ENCODE peak calls at places on chromosomes 12 and 14, in six cellular contexts. One of them, this sample, is unnamed.
A peak's percentile ranks its signal among the peaks of the same experiment; 100 is the strongest.

GRCh38 chr12:123532808-123533649 is 490 bp downstream of the RILPL1 start:
- DNase-seq in A549: peak; percentile 67
- DNase-seq in HepG2: peak; percentile 27
- DNase-seq in K562: peak; percentile 54
- DNase-seq in endothelial cell of umbilical vein: peak; percentile 65
- DNase-seq in GM12878: no peak
- DNase-seq in this sample: peak; percentile 39

GRCh38 chr12:91948504-91948903 is 197.1 kb downstream of the BTG1 start:
- DNase-seq in K562: peak; percentile 50
- DNase-seq in A549: no peak
- DNase-seq in endothelial cell of umbilical vein: peak; percentile 83
- DNase-seq in HepG2: no peak
- DNase-seq in GM12878: no peak
- DNase-seq in this sample: peak; percentile 26

GRCh38 chr12:66916189-66916588 is 237.3 kb upstream of the GRIP1 start:
- DNase-seq in GM12878: no peak
- DNase-seq in A549: no peak
- DNase-seq in endothelial cell of umbilical vein: no peak
- DNase-seq in K562: no peak
- DNase-seq in HepG2: no peak
- DNase-seq in this sample: no peak

GRCh38 chr12:118763239-118763638 is 218.1 kb upstream of the SRRM4 start:
- DNase-seq in K562: no peak
- DNase-seq in HepG2: no peak
- DNase-seq in GM12878: no peak
- DNase-seq in endothelial cell of umbilical vein: no peak
- DNase-seq in A549: no peak
- DNase-seq in this sample: no peak

GRCh38 chr14:98411154-98411553 is 860.8 kb downstream of the BCL11B start:
- DNase-seq in GM12878: no peak
- DNase-seq in K562: no peak
- DNase-seq in A549: no peak
- DNase-seq in HepG2: no peak
- DNase-seq in endothelial cell of umbilical vein: no peak
- DNase-seq in this sample: no peak

GRCh38 chr14:29741909-29742401 is 185.7 kb downstream of the PRKD1 start:
- DNase-seq in GM12878: no peak
- DNase-seq in HepG2: no peak
- DNase-seq in K562: no peak
- DNase-seq in A549: no peak
- DNase-seq in endothelial cell of umbilical vein: peak; percentile 84
- DNase-seq in this sample: no peak

GRCh38 chr12:121769831-121770301 is 23.6 kb downstream of the RHOF start:
- DNase-seq in GM12878: no peak
- DNase-seq in endothelial cell of umbilical vein: no peak
- DNase-seq in HepG2: peak; percentile 77
- DNase-seq in K562: peak; percentile 67
- DNase-seq in A549: no peak
- DNase-seq in this sample: peak; percentile 85

GRCh38 chr12:78120866-78121590 is 290.3 kb downstream of the NAV3 start:
- DNase-seq in GM12878: no peak
- DNase-seq in HepG2: no peak
- DNase-seq in K562: no peak
- DNase-seq in endothelial cell of umbilical vein: peak; percentile 49
- DNase-seq in A549: peak; percentile 63
- DNase-seq in this sample: peak; percentile 65

GRCh38 chr14:79791055-79791732 is 420.1 kb downstream of the DIO2 start:
- DNase-seq in K562: no peak
- DNase-seq in GM12878: no peak
- DNase-seq in HepG2: no peak
- DNase-seq in A549: no peak
- DNase-seq in endothelial cell of umbilical vein: no peak
- DNase-seq in this sample: no peak

GRCh38 chr14:34794217-34794616 is 79.8 kb upstream of the CFL2 start:
- DNase-seq in K562: no peak
- DNase-seq in HepG2: no peak
- DNase-seq in A549: no peak
- DNase-seq in endothelial cell of umbilical vein: no peak
- DNase-seq in GM12878: no peak
- DNase-seq in this sample: no peak

GRCh38 chr12:106957617-106958016 is 1.9 kb downstream of the TMEM263 start:
- DNase-seq in endothelial cell of umbilical vein: peak; percentile 37
- DNase-seq in A549: no peak
- DNase-seq in HepG2: no peak
- DNase-seq in GM12878: no peak
- DNase-seq in K562: no peak
- DNase-seq in this sample: peak; percentile 11

GRCh38 chr14:61632401-61633195 is 62.7 kb upstream of the HIF1A start:
- DNase-seq in endothelial cell of umbilical vein: no peak
- DNase-seq in A549: no peak
- DNase-seq in HepG2: no peak
- DNase-seq in GM12878: no peak
- DNase-seq in K562: no peak
- DNase-seq in this sample: no peak

GRCh38 chr14:60838601-60839000 is 104.0 kb downstream of the MNAT1 start:
- DNase-seq in endothelial cell of umbilical vein: no peak
- DNase-seq in A549: no peak
- DNase-seq in K562: no peak
- DNase-seq in GM12878: no peak
- DNase-seq in HepG2: no peak
- DNase-seq in this sample: no peak

GRCh38 chr12:84408936-84409335 is 503.7 kb downstream of the SLC6A15 start:
- DNase-seq in K562: no peak
- DNase-seq in HepG2: no peak
- DNase-seq in A549: no peak
- DNase-seq in endothelial cell of umbilical vein: no peak
- DNase-seq in GM12878: no peak
- DNase-seq in this sample: no peak

GRCh38 chr14:52950410-52950897 is 396 bp downstream of the FERMT2 start:
- DNase-seq in GM12878: no peak
- DNase-seq in A549: peak; percentile 55
- DNase-seq in HepG2: peak; percentile 22
- DNase-seq in endothelial cell of umbilical vein: peak; percentile 71
- DNase-seq in K562: no peak
- DNase-seq in this sample: peak; percentile 2

GRCh38 chr12:13299457-13299856 is 102.9 kb downstream of the EMP1 start:
- DNase-seq in K562: no peak
- DNase-seq in endothelial cell of umbilical vein: no peak
- DNase-seq in HepG2: no peak
- DNase-seq in GM12878: no peak
- DNase-seq in A549: no peak
- DNase-seq in this sample: no peak

GRCh38 chr12:104750061-104750460 is 208.0 kb downstream of the SLC41A2 start:
- DNase-seq in endothelial cell of umbilical vein: no peak
- DNase-seq in A549: no peak
- DNase-seq in HepG2: no peak
- DNase-seq in GM12878: no peak
- DNase-seq in K562: peak; percentile 20
- DNase-seq in this sample: peak; percentile 93

GRCh38 chr14:57933363-57933762 is 67.5 kb upstream of the SLC35F4 start:
- DNase-seq in A549: no peak
- DNase-seq in endothelial cell of umbilical vein: no peak
- DNase-seq in GM12878: no peak
- DNase-seq in HepG2: no peak
- DNase-seq in K562: no peak
- DNase-seq in this sample: no peak

GRCh38 chr14:83463500-83464098 is 1929.9 kb upstream of the SEL1L start:
- DNase-seq in GM12878: no peak
- DNase-seq in K562: peak; percentile 23
- DNase-seq in endothelial cell of umbilical vein: peak; percentile 46
- DNase-seq in A549: peak; percentile 28
- DNase-seq in HepG2: peak; percentile 12
- DNase-seq in this sample: peak; percentile 72

GRCh38 chr12:105523164-105524057 is 192.9 kb downstream of the C12orf75 start:
- DNase-seq in A549: no peak
- DNase-seq in HepG2: no peak
- DNase-seq in GM12878: no peak
- DNase-seq in endothelial cell of umbilical vein: peak; percentile 18
- DNase-seq in K562: no peak
- DNase-seq in this sample: no peak

GRCh38 chr12:114665411-114666181 is 18.4 kb downstream of the TBX3 start:
- DNase-seq in K562: no peak
- DNase-seq in HepG2: no peak
- DNase-seq in A549: no peak
- DNase-seq in GM12878: no peak
- DNase-seq in endothelial cell of umbilical vein: no peak
- DNase-seq in this sample: no peak

GRCh38 chr12:120247621-120248030 is 17.9 kb downstream of the PXN start:
- DNase-seq in GM12878: no peak
- DNase-seq in A549: peak; percentile 53
- DNase-seq in endothelial cell of umbilical vein: no peak
- DNase-seq in K562: no peak
- DNase-seq in HepG2: no peak
- DNase-seq in this sample: no peak

GRCh38 chr12:125454786-125455450 is 389.7 kb downstream of the AACS start:
- DNase-seq in HepG2: no peak
- DNase-seq in endothelial cell of umbilical vein: no peak
- DNase-seq in A549: no peak
- DNase-seq in K562: no peak
- DNase-seq in GM12878: no peak
- DNase-seq in this sample: no peak

DNA sequence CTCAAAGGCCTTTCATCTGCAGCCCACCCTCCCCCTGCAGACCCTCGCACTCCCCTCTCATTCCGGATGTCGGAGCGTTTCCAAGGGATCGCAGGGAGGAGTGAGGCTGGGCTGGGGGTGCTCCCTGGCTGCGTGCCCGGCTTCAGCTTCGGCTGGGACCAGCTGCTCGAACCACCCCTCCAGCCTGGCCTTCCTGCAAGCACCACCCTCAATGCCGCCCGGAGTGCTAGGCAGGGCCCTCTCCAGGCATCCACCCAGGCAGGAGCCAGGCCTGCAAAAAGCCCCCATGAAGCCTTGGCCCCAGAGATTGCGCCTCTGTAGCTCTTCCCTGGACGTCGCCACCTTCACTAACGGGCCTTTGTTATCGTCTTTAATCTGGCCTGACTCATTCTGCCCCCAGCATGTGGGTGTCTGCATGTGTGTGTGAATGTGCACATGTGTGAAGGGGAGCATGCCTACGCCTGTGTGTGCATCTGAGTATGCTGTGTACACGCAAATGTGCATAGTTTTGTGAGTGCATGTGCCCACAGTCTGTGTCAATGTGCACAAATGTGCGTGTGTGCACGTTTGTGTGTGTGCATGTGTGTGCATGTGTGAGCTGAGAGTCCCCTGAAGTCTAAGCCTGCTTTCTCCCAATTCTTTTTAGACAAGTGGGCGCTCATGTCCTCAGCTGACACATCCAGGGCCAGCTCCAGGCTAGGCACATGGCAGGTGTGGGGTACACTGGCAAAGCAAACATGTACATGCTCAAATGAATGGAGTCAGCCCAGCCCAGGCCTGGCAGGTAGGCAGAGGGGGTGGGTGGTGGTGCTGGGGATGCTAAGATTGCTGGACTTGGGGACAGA is 195.4 kb upstream of the C14orf180 start:
- DNase-seq in HepG2: no peak
- DNase-seq in endothelial cell of umbilical vein: no peak
- DNase-seq in GM12878: no peak
- DNase-seq in A549: no peak
- DNase-seq in K562: no peak
- DNase-seq in this sample: no peak
- TF ChIP-seq POLR2A in HepG2: no peak
- TF ChIP-seq POLR2A in endothelial cell of umbilical vein: no peak
- TF ChIP-seq POLR2A in GM12878: no peak
- TF ChIP-seq POLR2A in A549: no peak
- TF ChIP-seq POLR2A in K562: no peak
- TF ChIP-seq POLR2A in this sample: no peak

GRCh38 chr12:54585243-54585642 is 3.2 kb downstream of the PPP1R1A start:
- DNase-seq in endothelial cell of umbilical vein: no peak
- DNase-seq in HepG2: no peak
- DNase-seq in A549: no peak
- DNase-seq in K562: no peak
- DNase-seq in GM12878: no peak
- DNase-seq in this sample: no peak
- TF ChIP-seq MYC in endothelial cell of umbilical vein: no peak
- TF ChIP-seq MYC in HepG2: no peak
- TF ChIP-seq MYC in A549: no peak
- TF ChIP-seq MYC in K562: no peak
- TF ChIP-seq MYC in GM12878: no peak
- TF ChIP-seq MYC in this sample: no peak

DNA sequence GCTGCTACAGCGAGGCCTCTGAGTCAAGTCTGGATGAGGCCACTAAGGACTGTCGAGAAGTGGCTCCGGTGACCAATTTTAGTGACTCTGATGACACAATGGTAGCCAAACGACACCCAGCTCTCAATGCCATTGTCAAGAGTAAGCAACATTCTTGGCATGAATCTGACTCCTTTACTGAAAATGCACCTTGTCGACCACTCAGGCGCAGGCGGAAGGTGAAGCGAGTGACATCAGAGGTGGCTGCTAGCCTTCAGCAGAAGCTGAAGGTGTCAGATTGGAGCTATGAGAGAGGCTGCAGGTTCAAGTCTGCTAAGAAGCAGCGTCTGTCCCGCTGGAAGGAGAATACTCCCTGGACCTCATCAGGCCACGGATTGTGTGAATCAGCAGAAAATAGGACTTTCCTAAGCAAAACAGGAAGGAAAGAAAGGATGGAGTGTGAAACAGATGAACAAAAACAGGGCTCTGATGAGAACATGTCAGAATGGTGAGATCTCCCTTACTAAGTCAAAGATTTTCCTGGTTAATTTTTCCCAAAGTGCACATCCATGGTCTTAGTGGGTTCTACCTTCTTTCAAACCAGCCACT is 2.9 kb downstream of the GPATCH2L start:
- DNase-seq in K562: peak; percentile 8
- DNase-seq in HepG2: no peak
- DNase-seq in endothelial cell of umbilical vein: no peak
- DNase-seq in GM12878: no peak
- DNase-seq in A549: no peak
- DNase-seq in this sample: no peak
- H3K4me3 ChIP-seq in K562: no peak overlapping the region
- H3K4me3 ChIP-seq in HepG2: peak overlapping the region; percentile 5
- H3K4me3 ChIP-seq in endothelial cell of umbilical vein: no peak overlapping the region
- H3K4me3 ChIP-seq in GM12878: peak overlapping the region; percentile 98
- H3K4me3 ChIP-seq in A549: no peak overlapping the region
- H3K4me3 ChIP-seq in this sample: peak overlapping the region; percentile 89

GRCh38 chr14:22871962-22872832 is 657 bp downstream of the LRP10 start:
- DNase-seq in endothelial cell of umbilical vein: peak; percentile 87
- DNase-seq in GM12878: no peak
- DNase-seq in A549: peak; percentile 90
- DNase-seq in HepG2: peak; percentile 84
- DNase-seq in K562: peak; percentile 93
- DNase-seq in this sample: peak; percentile 75
- TF ChIP-seq POLR2A in endothelial cell of umbilical vein: peak; percentile 59
- TF ChIP-seq POLR2A in GM12878: no peak
- TF ChIP-seq POLR2A in A549: peak; percentile 24
- TF ChIP-seq POLR2A in HepG2: no peak
- TF ChIP-seq POLR2A in K562: peak; percentile 43
- TF ChIP-seq POLR2A in this sample: peak; percentile 12

GRCh38 chr12:94147991-94148840 is at the start of gene PLXNC1:
- DNase-seq in A549: peak; percentile 34
- DNase-seq in endothelial cell of umbilical vein: no peak
- DNase-seq in HepG2: no peak
- DNase-seq in GM12878: no peak
- DNase-seq in K562: no peak
- DNase-seq in this sample: peak; percentile 85
- TF ChIP-seq MYC in A549: no peak
- TF ChIP-seq MYC in endothelial cell of umbilical vein: no peak
- TF ChIP-seq MYC in HepG2: no peak
- TF ChIP-seq MYC in GM12878: no peak
- TF ChIP-seq MYC in K562: no peak
- TF ChIP-seq MYC in this sample: peak; percentile 14

This sample was measured in NB4.